ENCODE peak calls at places on chromosomes 5 and 9, in six cellular contexts. N, D, L, V, J and W are unnamed samples.

GRCh38 chr5:124865603-124866354 is 119.3 kb upstream of the ZNF608 start:
- DNase-seq in N (no peak), D (no peak), L (no peak), V (no peak), J (no peak), W (peak; percentile 32)

GRCh38 chr9:120777229-120777628 is 16.0 kb downstream of the FBXW2 start:
- DNase-seq in N (no peak), D (no peak), L (no peak), V (no peak), J (no peak), W (no peak)

GRCh38 chr5:154628685-154629084 is 126.5 kb upstream of the LARP1 start:
- DNase-seq in N (no peak), D (no peak), L (no peak), V (no peak), J (no peak), W (no peak)

GRCh38 chr9:106025449-106025848 is 331.1 kb downstream of the TMEM38B start:
- DNase-seq in N (peak; percentile 74), D (no peak), L (no peak), V (peak; percentile 55), J (no peak), W (peak; percentile 9)

GRCh38 chr9:111890254-111890791 is 6.3 kb upstream of the UGCG start:
- DNase-seq in N (no peak), D (no peak), L (no peak), V (no peak), J (no peak), W (no peak)

GRCh38 chr5:23319906-23320305 is 187.5 kb upstream of the PRDM9 start:
- DNase-seq in N (no peak), D (no peak), L (no peak), V (no peak), J (no peak), W (no peak)

GRCh38 chr5:113052041-113052795 is 75.6 kb downstream of the DCP2 start:
- DNase-seq in N (no peak), D (no peak), L (no peak), V (no peak), J (no peak), W (no peak)

GRCh38 chr5:150516011-150516410 is 8.1 kb downstream of the NDST1 start:
- DNase-seq in N (peak; percentile 94), D (no peak), L (no peak), V (no peak), J (no peak), W (no peak)

GRCh38 chr5:113634957-113635356 is 121.5 kb downstream of the YTHDC2 start:
- DNase-seq in N (no peak), D (no peak), L (no peak), V (no peak), J (no peak), W (no peak)

GRCh38 chr5:94240616-94241287 is 377.7 kb downstream of the KIAA0825 start:
- DNase-seq in N (no peak), D (no peak), L (no peak), V (no peak), J (no peak), W (no peak)

GRCh38 chr9:72974501-72974900 is 21.6 kb upstream of the ALDH1A1 start:
- DNase-seq in N (no peak), D (no peak), L (no peak), V (no peak), J (no peak), W (no peak)

GRCh38 chr5:125461641-125462072 is 715.2 kb upstream of the ZNF608 start:
- DNase-seq in N (no peak), D (no peak), L (no peak), V (no peak), J (no peak), W (no peak)

GRCh38 chr5:150208187-150209015 is 18.5 kb downstream of the SLC6A7 start:
- DNase-seq in N (no peak), D (no peak), L (peak; percentile 70), V (no peak), J (no peak), W (peak; percentile 90)

GRCh38 chr9:123081824-123082223 is 48.4 kb downstream of the GPR21 start:
- DNase-seq in N (peak; percentile 41), D (no peak), L (no peak), V (peak; percentile 68), J (no peak), W (peak; percentile 42)

GRCh38 chr5:126499742-126500396 is 76.7 kb downstream of the GRAMD2B start:
- DNase-seq in N (peak; percentile 42), D (no peak), L (no peak), V (peak; percentile 56), J (no peak), W (no peak)
- TF ChIP-seq CTCF in N (peak; percentile 56), D (peak; percentile 80), L (peak; percentile 47), V (peak; percentile 85), J (peak; percentile 57), W (peak; percentile 57)

GRCh38 chr5:173575985-173576384 is 40.5 kb downstream of the BOD1 start:
- DNase-seq in N (no peak), D (no peak), L (no peak), V (peak; percentile 30), J (no peak), W (no peak)

GRCh38 chr5:173570321-173571090 is 45.9 kb downstream of the BOD1 start:
- DNase-seq in N (no peak), D (no peak), L (no peak), V (peak; percentile 40), J (no peak), W (no peak)

GRCh38 chr5:173573126-173573960 is 43.1 kb downstream of the BOD1 start:
- DNase-seq in N (peak; percentile 80), D (no peak), L (no peak), V (peak; percentile 94), J (peak; percentile 78), W (peak; percentile 20)

GRCh38 chr5:173574983-173575382 is 41.5 kb downstream of the BOD1 start:
- DNase-seq in N (no peak), D (no peak), L (no peak), V (peak; percentile 46), J (no peak), W (no peak)

DNA sequence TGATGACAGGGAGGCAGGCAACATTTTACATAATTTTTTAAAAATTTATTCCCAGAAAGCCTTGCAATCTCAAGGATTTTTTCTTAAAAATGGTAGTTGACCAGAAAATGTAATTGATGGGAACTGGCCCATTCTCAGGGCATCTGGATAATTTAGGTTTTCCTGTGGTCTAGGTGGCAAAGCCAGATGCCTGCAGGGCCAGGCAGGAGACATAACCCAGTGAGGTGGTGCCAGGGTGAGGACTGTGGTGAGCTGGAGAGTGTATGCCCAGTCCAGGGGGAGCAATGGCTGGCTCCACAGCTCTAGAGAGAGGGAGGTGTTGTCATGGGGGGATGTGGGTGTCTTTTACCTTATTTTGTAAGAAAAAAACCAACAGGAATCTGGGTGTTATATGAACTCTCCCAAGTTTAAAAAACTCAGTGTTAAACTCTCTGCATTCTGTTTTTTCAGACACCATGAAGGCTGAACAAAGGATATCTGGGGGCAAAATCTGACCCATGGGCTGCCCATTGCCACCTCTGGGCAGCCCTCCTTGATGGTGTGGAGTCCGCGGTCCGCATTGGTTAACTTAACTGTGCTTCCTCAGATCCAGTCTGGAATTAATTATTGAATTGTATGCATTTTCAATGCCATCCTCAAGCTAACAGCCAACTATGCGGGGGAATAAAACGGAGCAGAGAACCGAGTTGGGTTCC is 43.9 kb downstream of the BOD1 start:
- DNase-seq in N (no peak), D (no peak), L (no peak), V (peak; percentile 28), J (no peak), W (no peak)
- TF ChIP-seq CTCF in N (no peak), D (no peak), L (no peak), V (no peak), J (no peak), W (no peak)

GRCh38 chr5:62720036-62720441 is 141.4 kb downstream of the LRRC70 start:
- DNase-seq in N (peak; percentile 55), D (no peak), L (no peak), V (peak; percentile 85), J (peak; percentile 29), W (peak; percentile 55)
- TF ChIP-seq CTCF in N (peak; percentile 30), D (peak; percentile 61), L (peak; percentile 45), V (peak; percentile 73), J (peak; percentile 62), W (peak; percentile 58)

GRCh38 chr9:13281356-13282016 is 2.0 kb upstream of the MPDZ start:
- DNase-seq in N (peak; percentile 11), D (no peak), L (no peak), V (no peak), J (no peak), W (no peak)

GRCh38 chr9:13274901-13275641 is 4.4 kb downstream of the MPDZ start:
- DNase-seq in N (no peak), D (no peak), L (no peak), V (no peak), J (no peak), W (no peak)

GRCh38 chr9:13279284-13280162 is at the start of gene MPDZ:
- DNase-seq in N (peak; percentile 86), D (no peak), L (no peak), V (peak; percentile 88), J (peak; percentile 66), W (peak; percentile 27)

GRCh38 chr9:13278023-13278367 is 1.5 kb downstream of the MPDZ start:
- DNase-seq in N (no peak), D (no peak), L (no peak), V (no peak), J (peak; percentile 20), W (peak; percentile 26)

DNA sequence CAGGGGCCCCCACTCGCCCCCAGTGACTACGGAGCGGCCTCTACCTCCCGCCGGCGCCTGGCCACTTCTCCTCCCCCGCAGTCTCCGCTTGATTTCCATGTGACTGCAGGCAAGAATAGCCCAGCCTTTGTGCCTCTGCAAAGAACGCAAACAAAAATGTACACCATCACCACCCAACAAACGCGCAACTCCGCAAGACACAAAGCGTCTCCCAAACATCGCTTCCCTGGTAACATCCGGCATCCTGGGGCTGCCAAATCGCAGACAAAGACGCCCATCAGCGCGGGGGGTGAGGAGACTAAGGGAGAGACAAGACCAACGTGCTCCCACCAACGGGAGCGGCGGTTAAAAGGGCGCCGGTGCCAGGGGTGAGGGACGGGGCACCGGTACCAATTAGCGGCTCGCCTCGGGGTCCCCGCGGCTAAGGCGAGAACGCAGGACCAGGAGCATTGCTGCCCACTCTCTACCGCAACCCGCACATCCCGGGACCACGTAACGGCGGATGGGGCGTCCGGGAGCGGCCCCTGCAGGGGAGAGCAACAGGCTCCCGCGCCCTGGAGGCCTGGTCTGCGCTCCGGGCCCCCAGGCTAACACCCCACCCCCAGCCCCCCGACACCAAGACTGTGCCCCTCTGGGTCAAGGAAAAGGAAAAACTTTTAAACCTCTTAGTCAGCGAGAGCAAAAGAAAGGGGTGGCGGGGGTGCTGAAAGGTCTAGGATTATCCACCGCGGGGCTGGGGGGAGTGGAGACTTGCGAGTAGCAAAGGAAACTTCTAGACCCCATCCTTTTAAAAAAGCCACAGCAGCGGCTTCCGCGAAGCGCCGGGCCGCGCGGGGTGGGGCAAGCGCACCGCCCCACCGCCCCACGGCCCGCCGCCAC is 885 bp downstream of the MPDZ start:
- DNase-seq in N (peak; percentile 63), D (no peak), L (no peak), V (peak; percentile 83), J (peak; percentile 38), W (peak; percentile 48)
- TF ChIP-seq CTCF in N (peak; percentile 23), D (peak; percentile 11), L (peak; percentile 16), V (peak; percentile 29), J (peak; percentile 23), W (peak; percentile 20)

GRCh38 chr5:173629628-173630027 is 13.2 kb upstream of the BOD1 start:
- DNase-seq in N (no peak), D (no peak), L (no peak), V (peak; percentile 90), J (peak; percentile 18), W (no peak)
- TF ChIP-seq CTCF in N (peak; percentile 42), D (peak; percentile 58), L (peak; percentile 37), V (peak; percentile 87), J (peak; percentile 44), W (peak; percentile 30)